ENCODE peak calls at places on chromosomes 2 and 18, in seven cellular contexts. One of them, this sample, is unnamed.

GRCh38 chr2:152176113-152176714 is 651 bp upstream of the STAM2 start:
- DNase-seq in HTR-8/SVneo: peak; percentile 26
- DNase-seq in Right ventricle myocardium superior: no peak
- DNase-seq in NCI-H1092: no peak
- DNase-seq in AG09319: no peak
- DNase-seq in testis: no peak
- DNase-seq in GM13976: peak; percentile 51
- DNase-seq in this sample: no peak

GRCh38 chr2:142180820-142181533 is 50.2 kb upstream of the LRP1B start:
- DNase-seq in HTR-8/SVneo: peak; percentile 3
- DNase-seq in Right ventricle myocardium superior: no peak
- DNase-seq in NCI-H1092: no peak
- DNase-seq in AG09319: no peak
- DNase-seq in testis: peak; percentile 75
- DNase-seq in GM13976: no peak
- DNase-seq in this sample: no peak

GRCh38 chr2:24926602-24927252 is 6.7 kb upstream of the ADCY3 start:
- DNase-seq in HTR-8/SVneo: no peak
- DNase-seq in Right ventricle myocardium superior: peak; percentile 88
- DNase-seq in NCI-H1092: no peak
- DNase-seq in AG09319: no peak
- DNase-seq in testis: peak; percentile 80
- DNase-seq in GM13976: no peak
- DNase-seq in this sample: no peak

GRCh38 chr18:44731160-44731865 is 50.6 kb downstream of the SETBP1 start:
- DNase-seq in HTR-8/SVneo: no peak
- DNase-seq in Right ventricle myocardium superior: no peak
- DNase-seq in NCI-H1092: no peak
- DNase-seq in AG09319: no peak
- DNase-seq in testis: no peak
- DNase-seq in GM13976: no peak
- DNase-seq in this sample: no peak

GRCh38 chr2:199659207-199659606 is 191.8 kb downstream of the FTCDNL1 start:
- DNase-seq in HTR-8/SVneo: peak; percentile 30
- DNase-seq in Right ventricle myocardium superior: peak; percentile 67
- DNase-seq in NCI-H1092: no peak
- DNase-seq in AG09319: no peak
- DNase-seq in testis: peak; percentile 59
- DNase-seq in GM13976: no peak
- DNase-seq in this sample: no peak

GRCh38 chr18:74234326-74235171 is 57.2 kb downstream of the CYB5A start:
- DNase-seq in HTR-8/SVneo: no peak
- DNase-seq in Right ventricle myocardium superior: no peak
- DNase-seq in NCI-H1092: no peak
- DNase-seq in AG09319: no peak
- DNase-seq in testis: peak; percentile 44
- DNase-seq in GM13976: no peak
- DNase-seq in this sample: peak; percentile 17

GRCh38 chr18:67517224-67517765 is 775 bp upstream of the DSEL start:
- DNase-seq in HTR-8/SVneo: peak; percentile 25
- DNase-seq in Right ventricle myocardium superior: peak; percentile 55
- DNase-seq in NCI-H1092: no peak
- DNase-seq in AG09319: no peak
- DNase-seq in testis: peak; percentile 23
- DNase-seq in GM13976: no peak
- DNase-seq in this sample: no peak

GRCh38 chr18:79169958-79170555 is 100.9 kb downstream of the ATP9B start:
- DNase-seq in HTR-8/SVneo: no peak
- DNase-seq in Right ventricle myocardium superior: peak; percentile 40
- DNase-seq in NCI-H1092: no peak
- DNase-seq in AG09319: no peak
- DNase-seq in testis: no peak
- DNase-seq in GM13976: no peak
- DNase-seq in this sample: no peak

GRCh38 chr2:202932425-202933138 is 20.5 kb downstream of the CARF start:
- DNase-seq in HTR-8/SVneo: peak; percentile 60
- DNase-seq in Right ventricle myocardium superior: no peak
- DNase-seq in NCI-H1092: no peak
- DNase-seq in AG09319: no peak
- DNase-seq in testis: no peak
- DNase-seq in GM13976: no peak
- DNase-seq in this sample: peak; percentile 46

GRCh38 chr2:79855264-79856006 is 342.6 kb downstream of the CTNNA2 start:
- DNase-seq in HTR-8/SVneo: peak; percentile 18
- DNase-seq in Right ventricle myocardium superior: no peak
- DNase-seq in NCI-H1092: no peak
- DNase-seq in AG09319: no peak
- DNase-seq in testis: peak; percentile 61
- DNase-seq in GM13976: no peak
- DNase-seq in this sample: no peak

GRCh38 chr2:162072181-162072702 is 1.8 kb downstream of the DPP4 start:
- DNase-seq in HTR-8/SVneo: peak; percentile 45
- DNase-seq in Right ventricle myocardium superior: no peak
- DNase-seq in NCI-H1092: no peak
- DNase-seq in AG09319: no peak
- DNase-seq in testis: no peak
- DNase-seq in GM13976: peak; percentile 46
- DNase-seq in this sample: peak; percentile 59

GRCh38 chr2:2108756-2109155 is 222.3 kb downstream of the MYT1L start:
- DNase-seq in HTR-8/SVneo: no peak
- DNase-seq in Right ventricle myocardium superior: no peak
- DNase-seq in NCI-H1092: no peak
- DNase-seq in AG09319: no peak
- DNase-seq in testis: no peak
- DNase-seq in GM13976: no peak
- DNase-seq in this sample: no peak

GRCh38 chr18:68355637-68356036 is 359.3 kb downstream of the TMX3 start:
- DNase-seq in HTR-8/SVneo: no peak
- DNase-seq in Right ventricle myocardium superior: no peak
- DNase-seq in NCI-H1092: no peak
- DNase-seq in AG09319: no peak
- DNase-seq in testis: no peak
- DNase-seq in GM13976: no peak
- DNase-seq in this sample: no peak

GRCh38 chr2:112658820-112659667 is 13.3 kb downstream of the SLC20A1 start:
- DNase-seq in HTR-8/SVneo: no peak
- DNase-seq in Right ventricle myocardium superior: no peak
- DNase-seq in NCI-H1092: no peak
- DNase-seq in AG09319: no peak
- DNase-seq in testis: no peak
- DNase-seq in GM13976: no peak
- DNase-seq in this sample: no peak

GRCh38 chr2:184599875-184600227 is 1.5 kb downstream of the ZNF804A start:
- DNase-seq in HTR-8/SVneo: no peak
- DNase-seq in Right ventricle myocardium superior: no peak
- DNase-seq in NCI-H1092: no peak
- DNase-seq in AG09319: no peak
- DNase-seq in testis: no peak
- DNase-seq in GM13976: no peak
- DNase-seq in this sample: no peak

GRCh38 chr2:237631801-237632585 is 4.6 kb downstream of the LRRFIP1 start:
- DNase-seq in HTR-8/SVneo: no peak
- DNase-seq in Right ventricle myocardium superior: no peak
- DNase-seq in NCI-H1092: no peak
- DNase-seq in AG09319: no peak
- DNase-seq in testis: no peak
- DNase-seq in GM13976: no peak
- DNase-seq in this sample: no peak

GRCh38 chr18:74515620-74516231 is 18.6 kb upstream of the CNDP1 start:
- DNase-seq in HTR-8/SVneo: no peak
- DNase-seq in Right ventricle myocardium superior: no peak
- DNase-seq in NCI-H1092: no peak
- DNase-seq in AG09319: no peak
- DNase-seq in testis: no peak
- DNase-seq in GM13976: no peak
- DNase-seq in this sample: no peak

GRCh38 chr2:225612636-225613035 is 213.1 kb downstream of the NYAP2 start:
- DNase-seq in HTR-8/SVneo: no peak
- DNase-seq in Right ventricle myocardium superior: no peak
- DNase-seq in NCI-H1092: no peak
- DNase-seq in AG09319: no peak
- DNase-seq in testis: no peak
- DNase-seq in GM13976: no peak
- DNase-seq in this sample: no peak

GRCh38 chr2:67965246-67965645 is 97.6 kb downstream of the C1D start:
- DNase-seq in HTR-8/SVneo: no peak
- DNase-seq in Right ventricle myocardium superior: no peak
- DNase-seq in NCI-H1092: no peak
- DNase-seq in AG09319: no peak
- DNase-seq in testis: no peak
- DNase-seq in GM13976: no peak
- DNase-seq in this sample: no peak

GRCh38 chr2:108305901-108306300 is 17.2 kb downstream of the SULT1C2 start:
- DNase-seq in HTR-8/SVneo: no peak
- DNase-seq in Right ventricle myocardium superior: no peak
- DNase-seq in NCI-H1092: no peak
- DNase-seq in AG09319: no peak
- DNase-seq in testis: no peak
- DNase-seq in GM13976: no peak
- DNase-seq in this sample: no peak

GRCh38 chr2:7707723-7708122 is 790.5 kb downstream of the RNF144A start:
- DNase-seq in HTR-8/SVneo: peak; percentile 9
- DNase-seq in Right ventricle myocardium superior: no peak
- DNase-seq in NCI-H1092: no peak
- DNase-seq in AG09319: no peak
- DNase-seq in testis: no peak
- DNase-seq in GM13976: no peak
- DNase-seq in this sample: no peak

GRCh38 chr2:238970553-238971081 is 122.7 kb downstream of the TWIST2 start:
- DNase-seq in HTR-8/SVneo: peak; percentile 83
- DNase-seq in Right ventricle myocardium superior: peak; percentile 68
- DNase-seq in NCI-H1092: peak; percentile 6
- DNase-seq in AG09319: no peak
- DNase-seq in testis: peak; percentile 67
- DNase-seq in GM13976: peak; percentile 89
- DNase-seq in this sample: no peak

GRCh38 chr2:102048465-102048864 is 56.7 kb downstream of the IL1R2 start:
- DNase-seq in HTR-8/SVneo: no peak
- DNase-seq in Right ventricle myocardium superior: no peak
- DNase-seq in NCI-H1092: no peak
- DNase-seq in AG09319: no peak
- DNase-seq in testis: peak; percentile 75
- DNase-seq in GM13976: no peak
- DNase-seq in this sample: no peak

GRCh38 chr2:26519396-26519991 is 41.6 kb upstream of the OTOF start:
- DNase-seq in HTR-8/SVneo: no peak
- DNase-seq in Right ventricle myocardium superior: no peak
- DNase-seq in NCI-H1092: no peak
- DNase-seq in AG09319: no peak
- DNase-seq in testis: no peak
- DNase-seq in GM13976: no peak
- DNase-seq in this sample: no peak

GRCh38 chr2:196610796-196611195 is 28.7 kb upstream of the CCDC150 start:
- DNase-seq in HTR-8/SVneo: no peak
- DNase-seq in Right ventricle myocardium superior: no peak
- DNase-seq in NCI-H1092: no peak
- DNase-seq in AG09319: no peak
- DNase-seq in testis: no peak
- DNase-seq in GM13976: no peak
- DNase-seq in this sample: no peak

GRCh38 chr2:173821451-173821850 is 143.7 kb downstream of the SP3 start:
- DNase-seq in HTR-8/SVneo: no peak
- DNase-seq in Right ventricle myocardium superior: no peak
- DNase-seq in NCI-H1092: no peak
- DNase-seq in AG09319: no peak
- DNase-seq in testis: no peak
- DNase-seq in GM13976: no peak
- DNase-seq in this sample: no peak

GRCh38 chr2:127169066-127169660 is 50.9 kb downstream of the CYP27C1 start:
- DNase-seq in HTR-8/SVneo: no peak
- DNase-seq in Right ventricle myocardium superior: no peak
- DNase-seq in NCI-H1092: no peak
- DNase-seq in AG09319: no peak
- DNase-seq in testis: no peak
- DNase-seq in GM13976: no peak
- DNase-seq in this sample: no peak

GRCh38 chr2:241417626-241418025 is 61.5 kb downstream of the FARP2 start:
- DNase-seq in HTR-8/SVneo: no peak
- DNase-seq in Right ventricle myocardium superior: no peak
- DNase-seq in NCI-H1092: peak; percentile 73
- DNase-seq in AG09319: no peak
- DNase-seq in testis: no peak
- DNase-seq in GM13976: no peak
- DNase-seq in this sample: no peak

This sample was measured in AG09309.